ENCODE peak calls at places on chromosomes 5 and 9, in four cellular contexts. Z, O, T and B are unnamed samples.

GRCh38 chr9:106799146-106799545 is 63.8 kb upstream of the ZNF462 start:
- DNase-seq in Z (no peak), O (peak; percentile 2), T (no peak), B (peak; percentile 81)

GRCh38 chr5:53067641-53068040 is 41.9 kb downstream of the MOCS2 start:
- DNase-seq in Z (no peak), O (no peak), T (no peak), B (no peak)

GRCh38 chr9:5110867-5111681 is 74.4 kb downstream of the INSL6 start:
- DNase-seq in Z (no peak), O (no peak), T (no peak), B (no peak)

GRCh38 chr9:97398999-97399758 is 12.7 kb upstream of the TDRD7 start:
- DNase-seq in Z (peak; percentile 71), O (peak; percentile 54), T (peak; percentile 72), B (peak; percentile 76)

GRCh38 chr9:75903785-75904360 is 13.4 kb downstream of the PCSK5 start:
- DNase-seq in Z (no peak), O (no peak), T (no peak), B (peak; percentile 61)

GRCh38 chr5:82673460-82673859 is 395.3 kb upstream of the RPS23 start:
- DNase-seq in Z (no peak), O (no peak), T (no peak), B (no peak)

GRCh38 chr5:128920345-128921215 is 44.7 kb upstream of the SLC27A6 start:
- DNase-seq in Z (no peak), O (no peak), T (no peak), B (peak; percentile 90)

GRCh38 chr5:108727154-108727638 is 20.5 kb upstream of the FER start:
- DNase-seq in Z (no peak), O (no peak), T (peak; percentile 71), B (no peak)

GRCh38 chr5:67257500-67257899 is 60.9 kb upstream of the CD180 start:
- DNase-seq in Z (no peak), O (no peak), T (no peak), B (no peak)

GRCh38 chr9:135568026-135568425 is 6.5 kb downstream of the PAEP start:
- DNase-seq in Z (no peak), O (no peak), T (no peak), B (no peak)

GRCh38 chr9:110116543-110116885 is 91.4 kb downstream of the C9orf152 start:
- DNase-seq in Z (no peak), O (no peak), T (no peak), B (no peak)

GRCh38 chr5:175855041-175855720 is 16.2 kb upstream of the CPLX2 start:
- DNase-seq in Z (no peak), O (no peak), T (no peak), B (no peak)

GRCh38 chr9:34759432-34760134 is 49.6 kb upstream of the CCL21 start:
- DNase-seq in Z (no peak), O (no peak), T (no peak), B (no peak)

GRCh38 chr9:93819905-93820304 is 135.2 kb downstream of the BARX1 start:
- DNase-seq in Z (no peak), O (no peak), T (no peak), B (no peak)

GRCh38 chr9:85163415-85163814 is 493.9 kb downstream of the NTRK2 start:
- DNase-seq in Z (no peak), O (no peak), T (no peak), B (no peak)

GRCh38 chr9:35380619-35381018 is 109.3 kb upstream of the RUSC2 start:
- DNase-seq in Z (no peak), O (no peak), T (no peak), B (no peak)

GRCh38 chr5:56699588-56699987 is 115.8 kb upstream of the MAP3K1 start:
- DNase-seq in Z (no peak), O (no peak), T (no peak), B (no peak)

GRCh38 chr5:56696900-56697299 is 118.4 kb upstream of the MAP3K1 start:
- DNase-seq in Z (no peak), O (no peak), T (no peak), B (peak; percentile 6)

GRCh38 chr5:56703962-56704361 is 111.4 kb upstream of the MAP3K1 start:
- DNase-seq in Z (no peak), O (no peak), T (no peak), B (no peak)

GRCh38 chr5:56700711-56701110 is 114.6 kb upstream of the MAP3K1 start:
- DNase-seq in Z (no peak), O (no peak), T (no peak), B (no peak)

DNA sequence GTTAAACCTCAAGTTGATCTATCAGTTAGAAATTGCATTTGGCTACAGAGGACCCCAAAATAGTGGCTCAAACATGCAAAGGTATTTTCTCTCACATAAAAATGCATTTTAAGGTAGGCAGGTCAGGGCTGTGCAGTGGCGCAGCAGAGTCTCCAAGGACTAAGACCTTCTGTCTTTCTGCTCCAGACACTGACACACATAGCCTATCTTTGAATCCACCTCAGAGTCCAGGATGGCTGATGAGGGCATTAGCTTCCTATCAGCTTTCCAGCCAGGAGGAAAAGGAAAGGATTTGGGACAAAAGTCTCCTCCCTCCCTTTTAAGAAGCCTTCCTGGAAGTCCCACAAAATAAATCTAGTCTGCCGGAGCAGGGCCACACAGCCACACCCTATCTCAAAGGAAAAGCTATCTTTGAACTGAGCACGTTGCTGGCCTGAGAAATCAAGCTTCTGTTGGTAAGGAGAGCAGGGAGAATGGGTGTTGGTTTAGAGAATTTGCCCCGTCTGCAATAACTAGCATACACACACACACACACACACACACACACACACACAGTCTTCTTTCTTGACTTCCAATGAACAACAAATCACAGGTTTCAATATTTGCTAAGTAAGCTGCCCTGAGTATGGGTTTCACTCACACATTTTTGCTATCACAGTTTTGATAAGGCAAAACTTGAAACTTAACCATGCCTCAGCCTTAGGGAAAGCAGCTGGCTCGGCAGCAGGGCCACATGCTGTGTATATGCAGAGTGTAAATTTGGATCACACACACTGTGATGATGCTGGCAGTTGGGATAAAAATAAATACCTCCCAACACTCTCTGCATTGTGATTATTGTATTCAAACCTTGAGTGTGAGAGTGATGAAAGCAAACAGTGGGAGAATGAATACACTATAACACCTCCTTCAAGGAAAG is 116.6 kb upstream of the MAP3K1 start:
- DNase-seq in Z (no peak), O (no peak), T (no peak), B (no peak)
- TF ChIP-seq JUN in Z (no peak), O (no peak), T (no peak), B (no peak)

GRCh38 chr9:28079677-28080076 is 506.4 kb upstream of the C9orf72 start:
- DNase-seq in Z (no peak), O (no peak), T (no peak), B (no peak)
- TF ChIP-seq POLR2AphosphoS5 in Z (no peak), O (no peak), T (no peak), B (no peak)

DNA sequence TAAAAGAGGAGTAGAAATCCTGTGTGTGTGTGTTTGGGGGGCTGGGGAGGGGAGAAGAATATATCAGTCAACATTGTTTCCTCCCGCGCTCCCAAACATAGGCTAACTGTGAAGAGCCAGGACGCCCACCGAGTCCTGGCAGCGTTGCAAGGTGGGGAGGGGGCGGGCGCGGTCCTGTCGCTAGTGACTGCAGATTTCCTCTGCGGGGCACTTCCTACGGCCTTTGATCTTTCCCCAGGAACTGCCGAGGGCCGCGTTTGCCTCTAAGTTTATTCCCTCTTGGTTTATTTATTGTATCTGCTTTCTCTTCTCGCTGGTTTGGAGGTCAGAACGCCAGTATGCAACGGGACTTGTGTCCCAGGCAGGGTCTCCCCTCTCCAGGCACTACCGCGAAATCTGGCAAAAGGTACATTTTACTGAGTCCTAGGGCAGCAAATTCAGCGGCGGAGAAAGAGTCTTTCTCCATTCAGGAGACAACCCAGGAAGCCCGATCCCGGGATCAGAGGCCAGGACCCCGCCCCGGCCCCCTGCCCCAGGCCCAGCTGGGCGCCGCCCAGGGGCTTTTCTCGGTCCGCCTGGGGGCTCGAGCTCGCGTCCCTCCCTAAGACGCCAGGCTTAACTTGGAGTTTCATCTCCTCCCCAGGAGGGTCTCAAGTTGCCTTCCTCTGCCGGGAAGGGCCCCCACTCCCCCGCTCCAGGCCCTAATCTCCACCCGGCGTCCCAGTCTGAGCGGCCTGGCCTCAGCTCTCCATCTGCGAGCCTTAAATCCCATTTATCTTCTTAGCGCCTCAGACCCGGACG is 923 bp upstream of the EGFLAM start:
- DNase-seq in Z (no peak), O (no peak), T (no peak), B (no peak)
- TF ChIP-seq JUN in Z (no peak), O (no peak), T (no peak), B (no peak)

DNA sequence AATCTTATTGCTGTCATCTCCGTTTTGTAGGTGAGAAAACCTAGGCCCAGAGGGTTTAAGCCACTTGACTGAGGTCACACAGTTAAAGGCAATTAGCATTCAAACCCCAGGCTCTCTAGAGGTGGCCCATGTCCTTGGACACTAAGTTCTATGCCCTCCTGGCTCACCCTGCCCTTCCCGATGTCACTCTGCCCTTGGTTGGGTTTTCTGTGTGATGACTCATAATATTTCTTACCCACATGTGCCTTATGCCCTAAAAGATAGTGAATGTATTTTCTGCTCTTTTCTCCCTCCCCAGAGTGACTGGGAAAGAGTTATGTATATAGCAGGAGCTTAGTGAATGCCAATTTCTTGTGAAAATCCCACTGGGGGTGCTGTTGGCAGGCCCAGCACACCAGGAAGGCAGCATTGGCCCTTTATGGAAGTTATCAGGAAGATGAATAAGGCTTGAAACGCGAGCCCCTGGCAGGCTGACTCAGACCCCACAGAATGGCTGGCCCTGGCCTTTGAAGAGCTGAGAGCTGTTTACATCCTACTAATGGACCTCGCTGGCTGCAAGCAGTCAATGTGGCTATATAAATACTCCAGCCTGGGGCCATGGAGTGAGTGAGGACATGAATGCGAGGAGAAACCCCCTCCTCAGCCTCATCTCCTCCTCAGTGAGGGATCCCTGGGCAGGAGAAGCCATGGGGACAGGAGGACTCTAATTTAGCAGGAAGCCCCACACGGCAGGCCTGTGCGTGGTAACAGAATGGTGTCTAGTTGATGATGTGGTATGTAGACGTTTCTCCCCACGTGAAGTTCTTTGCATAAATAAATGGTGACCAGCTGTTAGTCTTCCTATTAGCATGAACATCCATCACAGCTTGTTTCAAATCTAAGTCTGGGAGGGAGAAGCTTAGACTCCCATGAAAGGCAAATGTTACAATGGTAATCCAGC is 174.8 kb upstream of the PITX1 start:
- DNase-seq in Z (no peak), O (peak; percentile 79), T (peak; percentile 16), B (peak; percentile 97)
- TF ChIP-seq POLR2AphosphoS5 in Z (no peak), O (no peak), T (no peak), B (peak; percentile 87)

GRCh38 chr5:111507276-111507675 is 5.1 kb downstream of the STARD4 start:
- DNase-seq in Z (no peak), O (no peak), T (no peak), B (no peak)
- TF ChIP-seq JUN in Z (no peak), O (no peak), T (no peak), B (no peak)

DNA sequence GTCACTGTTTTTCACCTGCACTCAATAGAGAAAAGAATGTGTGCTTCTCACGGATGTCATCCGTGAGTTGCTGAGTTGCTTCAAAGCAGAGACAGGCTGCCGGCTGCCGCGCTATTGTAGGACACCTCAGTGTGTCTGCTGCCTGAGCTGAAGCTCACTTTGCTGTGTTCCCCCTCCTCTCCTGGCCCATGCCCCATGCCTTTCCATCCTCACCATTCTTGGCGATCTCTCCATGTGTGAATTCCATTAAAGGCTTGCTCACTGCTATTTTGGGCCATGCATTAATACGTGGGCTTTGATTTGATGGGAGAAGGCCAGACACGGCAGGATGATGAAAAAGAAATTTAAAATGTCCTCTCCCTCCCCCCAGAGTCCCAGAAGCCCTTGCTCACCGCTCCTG is 14.5 kb downstream of the ADAM19 start:
- DNase-seq in Z (no peak), O (no peak), T (no peak), B (no peak)
- TF ChIP-seq POLR2AphosphoS5 in Z (no peak), O (no peak), T (no peak), B (no peak)

GRCh38 chr5:117201016-117201415 is 626.4 kb upstream of the SEMA6A start:
- DNase-seq in Z (no peak), O (no peak), T (no peak), B (no peak)
- TF ChIP-seq JUN in Z (no peak), O (no peak), T (no peak), B (no peak)